ENCODE peak calls at places on chromosome 2, in five cellular contexts. V is skeletal muscle cell, M is BE2C, P is fibroblast of the aortic adventitia, U is cardiac fibroblast. R is an unnamed sample.
A peak's percentile ranks its signal among the peaks of the same experiment; 100 is the strongest.

GRCh38 chr2:113231064-113231463 is 47.7 kb downstream of the PAX8 start:
- DNase-seq in V (no peak), P (peak; percentile 47), U (no peak), M (no peak), R (no peak)

GRCh38 chr2:238761802-238762373 is 86.0 kb upstream of the TWIST2 start:
- DNase-seq in U (peak; percentile 31), P (peak; percentile 42), M (no peak), V (peak; percentile 1), R (no peak)

GRCh38 chr2:178250429-178250828 is 56.1 kb downstream of the OSBPL6 start:
- DNase-seq in P (no peak), V (no peak), U (no peak), M (no peak), R (no peak)

GRCh38 chr2:833180-833579 is 117.5 kb upstream of the SNTG2 start:
- DNase-seq in P (no peak), M (no peak), V (no peak), U (no peak), R (no peak)

GRCh38 chr2:127784965-127785518 is 25.9 kb downstream of the WDR33 start:
- DNase-seq in U (no peak), V (no peak), P (no peak), M (no peak), R (no peak)

GRCh38 chr2:146576301-146576700 is 1268.5 kb upstream of the ACVR2A start:
- DNase-seq in M (peak; percentile 4), U (peak; percentile 41), V (no peak), P (no peak), R (no peak)

GRCh38 chr2:224520064-224520463 is 65.1 kb downstream of the CUL3 start:
- DNase-seq in P (peak; percentile 88), U (peak; percentile 74), V (peak; percentile 73), M (no peak), R (no peak)

GRCh38 chr2:33645861-33646260 is 46.8 kb upstream of the FAM98A start:
- DNase-seq in M (no peak), U (peak; percentile 2), P (no peak), V (peak; percentile 6), R (no peak)

GRCh38 chr2:41400057-41400665 is 647.7 kb upstream of the PKDCC start:
- DNase-seq in U (peak; percentile 19), V (no peak), P (no peak), M (peak; percentile 73), R (no peak)

GRCh38 chr2:199583676-199584075 is 125.9 kb upstream of the SATB2 start:
- DNase-seq in M (no peak), P (no peak), U (no peak), V (no peak), R (no peak)

GRCh38 chr2:199581935-199582336 is 124.2 kb upstream of the SATB2 start:
- DNase-seq in U (peak; percentile 24), V (no peak), M (no peak), P (peak; percentile 20), R (no peak)

DNA sequence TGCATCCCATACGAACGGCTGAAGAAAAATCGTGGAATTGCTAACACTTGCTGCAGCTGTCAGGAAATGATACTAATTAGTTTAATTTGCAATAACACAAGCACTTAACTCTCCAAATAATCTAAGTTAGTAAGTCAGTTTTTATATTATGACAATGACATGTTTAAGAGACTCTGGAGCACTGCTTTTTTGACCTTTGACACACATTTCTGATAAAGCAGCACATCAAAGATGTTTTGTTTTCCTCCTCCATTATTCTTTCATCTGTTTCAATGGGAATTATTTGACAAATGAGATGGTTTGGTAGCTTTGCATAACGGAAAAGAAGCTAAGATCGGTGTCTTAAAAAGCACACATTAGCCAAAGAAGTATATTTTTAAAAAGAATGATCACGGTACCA is 123.8 kb upstream of the SATB2 start:
- DNase-seq in U (no peak), M (no peak), P (no peak), V (no peak), R (no peak)
- H3K4me3 ChIP-seq in U (no peak overlapping the region), M (no peak overlapping the region), P (peak overlapping the region; percentile 57), V (peak overlapping the region; percentile 42), R (peak overlapping the region; percentile 28)

GRCh38 chr2:201232125-201232815 is 28.1 kb upstream of the CASP8 start:
- DNase-seq in P (peak; percentile 95), U (peak; percentile 96), V (peak; percentile 49), M (peak; percentile 94), R (peak; percentile 96)
- H3K4me3 ChIP-seq in P (no peak overlapping the region), U (no peak overlapping the region), V (no peak overlapping the region), M (no peak overlapping the region), R (no peak overlapping the region)

GRCh38 chr2:226783885-226784284 is 15.7 kb downstream of the IRS1 start:
- DNase-seq in V (no peak), P (no peak), M (no peak), U (no peak), R (no peak)
- H3K4me3 ChIP-seq in V (no peak overlapping the region), P (no peak overlapping the region), M (no peak overlapping the region), U (no peak overlapping the region), R (no peak overlapping the region)

GRCh38 chr2:7057865-7058400 is 140.7 kb downstream of the RNF144A start:
- DNase-seq in V (no peak), P (no peak), M (no peak), U (no peak), R (no peak)
- H3K4me3 ChIP-seq in V (no peak overlapping the region), P (no peak overlapping the region), M (no peak overlapping the region), U (no peak overlapping the region), R (no peak overlapping the region)

DNA sequence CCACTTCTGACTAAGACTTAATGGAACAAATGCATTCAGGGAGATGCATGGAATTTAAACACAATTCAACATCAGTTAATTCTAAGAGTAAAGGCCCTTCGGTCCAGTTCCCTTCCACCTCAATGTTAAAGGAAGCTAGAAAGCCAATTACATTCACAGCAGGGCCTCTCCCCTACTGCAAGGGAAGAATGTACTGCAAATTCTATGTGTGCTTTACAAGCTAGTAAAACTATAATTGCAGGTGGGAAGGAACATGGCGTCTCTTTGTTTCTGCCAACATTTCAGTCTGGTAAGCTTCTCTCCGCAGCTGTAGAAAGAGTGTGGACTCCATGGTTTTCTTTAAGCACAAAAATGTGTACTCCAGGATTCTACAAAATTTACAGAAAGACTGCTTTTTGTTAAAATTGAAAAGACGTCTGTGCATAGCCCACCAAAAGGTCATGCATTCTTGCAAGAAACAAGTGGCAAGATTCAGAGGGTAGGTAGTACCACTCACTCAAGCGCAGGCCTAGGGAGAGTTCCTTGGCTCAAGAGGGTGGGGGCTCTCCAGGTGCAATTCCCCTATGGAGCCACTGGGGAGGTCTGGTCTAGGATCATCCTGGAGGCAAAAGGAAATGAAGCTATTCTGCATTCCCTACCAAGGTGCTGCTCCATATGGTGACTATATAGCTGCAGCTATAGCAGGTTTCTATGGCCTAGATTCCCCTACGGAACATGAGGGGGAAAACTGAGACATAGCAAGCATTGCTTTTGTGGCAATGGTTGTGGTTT is 127.0 kb upstream of the FZD5 start:
- DNase-seq in P (no peak), M (no peak), V (no peak), U (no peak), R (no peak)
- H3K4me3 ChIP-seq in P (no peak overlapping the region), M (no peak overlapping the region), V (no peak overlapping the region), U (no peak overlapping the region), R (no peak overlapping the region)

R was measured in upper lobe of right lung.